ENCODE peak calls at places on chromosomes 11 and 22, in nine cellular contexts. T is transverse colon, N is spleen, I is prostate gland, S is stomach, F is HCT116, C is esophagus muscularis mucosa, P is HepG2, X is GM12878. J is an unnamed sample.

GRCh38 chr11:100793525-100793924 is 106.4 kb downstream of the ARHGAP42 start:
- DNase-seq in P (no peak), T (no peak), N (no peak), C (no peak), F (no peak), S (no peak), X (no peak), I (no peak), J (no peak)

GRCh38 chr22:19716041-19716828 is 1.9 kb downstream of the SEPTIN5 start:
- DNase-seq in X (no peak), F (no peak), C (no peak), I (no peak), S (no peak), T (no peak), N (peak; percentile 70), P (no peak), J (no peak)

GRCh38 chr22:19105867-19106802 is 16.1 kb downstream of the DGCR2 start:
- DNase-seq in F (no peak), C (no peak), T (no peak), I (no peak), N (no peak), S (no peak), X (no peak), P (no peak), J (no peak)

GRCh38 chr11:119223856-119224255 is 17.7 kb downstream of the CBL start:
- DNase-seq in F (no peak), X (no peak), N (no peak), C (no peak), P (no peak), I (no peak), T (no peak), S (no peak), J (no peak)

GRCh38 chr11:69750875-69751597 is 24.1 kb downstream of the FGF4 start:
- DNase-seq in X (no peak), I (no peak), T (no peak), C (no peak), N (no peak), F (no peak), P (no peak), S (no peak), J (no peak)

GRCh38 chr11:117099681-117100080 is 1.5 kb upstream of the SIK3 start:
- DNase-seq in X (no peak), N (no peak), C (no peak), F (no peak), S (no peak), T (no peak), P (no peak), I (no peak), J (no peak)

GRCh38 chr11:9076661-9077060 is 14.7 kb downstream of the SCUBE2 start:
- DNase-seq in N (no peak), T (no peak), S (no peak), X (no peak), C (no peak), I (peak; percentile 54), F (no peak), P (no peak), J (no peak)

GRCh38 chr11:4921796-4922195 is 2.3 kb downstream of the OR51G1 start:
- DNase-seq in T (no peak), S (no peak), I (no peak), X (no peak), N (no peak), P (no peak), F (no peak), C (no peak), J (no peak)

GRCh38 chr11:88484873-88485621 is 147.5 kb upstream of the CTSC start:
- DNase-seq in I (no peak), C (no peak), T (peak; percentile 13), S (no peak), F (peak; percentile 45), P (peak; percentile 50), N (peak; percentile 74), X (peak; percentile 27), J (peak; percentile 10)

GRCh38 chr11:74255741-74256369 is 55.6 kb downstream of the P4HA3 start:
- DNase-seq in F (peak; percentile 29), P (peak; percentile 42), C (peak; percentile 84), N (no peak), X (no peak), T (peak; percentile 47), S (peak; percentile 57), I (peak; percentile 48), J (peak; percentile 43)

GRCh38 chr11:124865181-124865901 is at the start of gene ROBO3:
- DNase-seq in C (no peak), F (no peak), P (no peak), T (no peak), I (no peak), N (no peak), S (no peak), X (no peak), J (no peak)

GRCh38 chr11:72736452-72737069 is 15.6 kb downstream of the ARAP1 start:
- DNase-seq in C (no peak), P (no peak), X (no peak), N (peak; percentile 95), T (no peak), S (no peak), I (no peak), F (peak; percentile 26), J (no peak)

GRCh38 chr11:113675003-113675471 is 31.1 kb downstream of the TMPRSS5 start:
- DNase-seq in S (no peak), C (no peak), P (no peak), X (peak; percentile 73), I (no peak), T (no peak), N (no peak), F (no peak), J (no peak)

GRCh38 chr22:44627521-44628139 is 74.4 kb upstream of the PRR5 start:
- DNase-seq in I (no peak), C (no peak), T (no peak), F (no peak), N (peak; percentile 60), S (no peak), X (no peak), P (no peak), J (no peak)

GRCh38 chr11:110311783-110312578 is 15.6 kb upstream of the RDX start:
- DNase-seq in X (no peak), F (no peak), S (no peak), T (no peak), P (no peak), C (no peak), I (no peak), N (no peak), J (no peak)

GRCh38 chr22:29753808-29754657 is 12.8 kb downstream of the ZMAT5 start:
- DNase-seq in T (no peak), P (no peak), X (no peak), I (no peak), S (no peak), F (no peak), C (no peak), N (no peak), J (no peak)

GRCh38 chr11:1751999-1752906 is 1.9 kb upstream of the IFITM10 start:
- DNase-seq in C (no peak), T (peak; percentile 8), I (no peak), F (no peak), N (peak; percentile 80), S (no peak), X (no peak), P (no peak), J (no peak)

GRCh38 chr11:45179686-45180085 is 33.2 kb downstream of the PRDM11 start:
- DNase-seq in F (no peak), C (no peak), P (no peak), S (no peak), I (no peak), N (no peak), X (no peak), T (no peak), J (no peak)

GRCh38 chr11:46315033-46315738 is 32.1 kb upstream of the DGKZ start:
- DNase-seq in X (no peak), N (peak; percentile 81), C (no peak), I (peak; percentile 43), F (peak; percentile 86), P (peak; percentile 57), T (peak; percentile 72), S (peak; percentile 78), J (peak; percentile 76)

GRCh38 chr22:39698106-39698505 is 127.6 kb downstream of the CACNA1I start:
- DNase-seq in X (no peak), F (no peak), N (no peak), C (no peak), P (no peak), I (no peak), T (no peak), S (no peak), J (no peak)

GRCh38 chr11:122983438-122984185 is 2.0 kb upstream of the BSX start:
- DNase-seq in N (no peak), S (no peak), T (no peak), F (no peak), P (no peak), C (no peak), X (no peak), I (no peak), J (no peak)

GRCh38 chr11:99952816-99953215 is 734.3 kb upstream of the ARHGAP42 start:
- DNase-seq in I (no peak), C (no peak), T (no peak), N (no peak), X (no peak), S (no peak), P (no peak), F (no peak), J (no peak)

DNA sequence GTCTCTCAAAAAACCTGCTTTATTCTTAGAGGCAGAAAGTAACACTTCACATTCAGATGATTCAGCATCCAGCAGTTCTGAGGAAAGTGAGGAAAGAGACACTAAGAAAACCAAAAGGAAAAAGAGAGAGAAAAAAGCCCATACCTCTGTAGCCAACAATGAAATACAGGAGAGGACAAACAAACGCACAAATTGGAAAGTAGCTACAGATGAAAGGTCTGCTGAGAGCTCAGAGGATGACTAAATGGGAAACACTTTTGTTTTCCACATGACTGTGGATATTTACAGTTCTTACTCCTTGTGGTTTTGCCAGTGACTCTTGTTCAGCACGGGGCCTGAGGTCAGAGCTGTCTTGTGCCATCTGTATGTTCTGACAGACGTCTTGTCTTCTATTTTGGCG is 3.8 kb downstream of the TIMM8B start:
- DNase-seq in P (no peak), C (no peak), I (no peak), T (no peak), N (no peak), X (no peak), S (no peak), F (no peak), J (no peak)
- TF ChIP-seq POLR2AphosphoS5 in P (no peak), C (no peak), I (no peak), T (no peak), N (no peak), X (no peak), S (no peak), F (peak; percentile 42), J (no peak)

GRCh38 chr11:64245797-64246623 is 733 bp downstream of the PPP1R14B start:
- DNase-seq in C (no peak), F (no peak), N (peak; percentile 89), S (peak; percentile 70), T (peak; percentile 77), P (peak; percentile 58), I (no peak), X (no peak), J (no peak)
- TF ChIP-seq POLR2A in C (no peak), F (no peak), N (no peak), S (no peak), T (peak; percentile 68), P (no peak), I (peak; percentile 38), X (peak; percentile 35), J (no peak)

GRCh38 chr22:42648368-42649260 is 578 bp downstream of the CYB5R3 start:
- DNase-seq in I (peak; percentile 46), T (peak; percentile 89), P (peak; percentile 82), N (peak; percentile 84), C (no peak), F (no peak), S (peak; percentile 79), X (no peak), J (no peak)
- TF ChIP-seq POLR2AphosphoS5 in I (no peak), T (peak; percentile 81), P (peak; percentile 64), N (peak; percentile 49), C (peak; percentile 77), F (no peak), S (no peak), X (peak; percentile 66), J (no peak)

GRCh38 chr11:126585388-126586302 is 230.2 kb downstream of the ST3GAL4 start:
- DNase-seq in S (peak; percentile 29), T (peak; percentile 22), X (no peak), F (no peak), C (peak; percentile 93), P (no peak), N (peak; percentile 68), I (peak; percentile 67), J (no peak)
- TF ChIP-seq POLR2A in S (no peak), T (no peak), X (no peak), F (no peak), C (no peak), P (no peak), N (no peak), I (no peak), J (no peak)